ENCODE peak calls at places on chromosomes 7 and 10, in seven cellular contexts. Z is thoracic aorta, R is astrocyte of the spinal cord, A is GM10248, Y is WTC11, D is uterus, Q is activated B cell treated with CpG ODN at 0.5 μM for 24 hours. H is an unnamed sample.
A peak's percentile ranks its signal among the peaks of the same experiment; 100 is the strongest.

GRCh38 chr7:99000904-99001442 is 122.6 kb downstream of the TRRAP start:
- DNase-seq in Z (no peak), R (no peak), A (no peak), Y (no peak), D (no peak), Q (no peak), H (no peak)

GRCh38 chr7:13987395-13987794 is 2.1 kb downstream of the ETV1 start:
- DNase-seq in Z (no peak), R (peak; percentile 44), A (no peak), Y (no peak), D (no peak), Q (no peak), H (no peak)

GRCh38 chr10:24858244-24858907 is 94.0 kb downstream of the PRTFDC1 start:
- DNase-seq in Z (no peak), R (peak; percentile 55), A (no peak), Y (peak; percentile 12), D (no peak), Q (no peak), H (no peak)

GRCh38 chr7:30068117-30068516 is 39.9 kb downstream of the PLEKHA8 start:
- DNase-seq in Z (no peak), R (peak; percentile 68), A (no peak), Y (no peak), D (peak; percentile 15), Q (no peak), H (no peak)

GRCh38 chr7:16071246-16071857 is 350.0 kb downstream of the CRPPA start:
- DNase-seq in Z (no peak), R (peak; percentile 73), A (peak; percentile 14), Y (no peak), D (no peak), Q (no peak), H (no peak)

GRCh38 chr10:103504181-103504783 is 10.8 kb downstream of the NEURL1 start:
- DNase-seq in Z (no peak), R (peak; percentile 95), A (no peak), Y (no peak), D (peak; percentile 89), Q (no peak), H (no peak)

GRCh38 chr7:47104206-47104549 is 477.7 kb downstream of the TNS3 start:
- DNase-seq in Z (no peak), R (no peak), A (no peak), Y (no peak), D (no peak), Q (no peak), H (no peak)

GRCh38 chr7:144127714-144128334 is 4.8 kb downstream of the OR2A14 start:
- DNase-seq in Z (peak; percentile 36), R (peak; percentile 72), A (peak; percentile 81), Y (peak; percentile 97), D (peak; percentile 84), Q (peak; percentile 75), H (peak; percentile 29)

GRCh38 chr10:95644935-95645334 is 11.6 kb downstream of the ALDH18A1 start:
- DNase-seq in Z (no peak), R (no peak), A (no peak), Y (no peak), D (no peak), Q (no peak), H (no peak)

GRCh38 chr10:4399571-4399970 is 426.4 kb upstream of the AKR1E2 start:
- DNase-seq in Z (no peak), R (no peak), A (no peak), Y (no peak), D (no peak), Q (no peak), H (no peak)

GRCh38 chr10:68553138-68553537 is 7.0 kb upstream of the TET1 start:
- DNase-seq in Z (no peak), R (no peak), A (no peak), Y (no peak), D (no peak), Q (no peak), H (no peak)

GRCh38 chr7:88278881-88279280 is 27.8 kb downstream of the STEAP4 start:
- DNase-seq in Z (no peak), R (peak; percentile 13), A (no peak), Y (no peak), D (no peak), Q (no peak), H (no peak)

GRCh38 chr10:119138341-119139306 is 26.9 kb downstream of the SFXN4 start:
- DNase-seq in Z (no peak), R (no peak), A (no peak), Y (no peak), D (no peak), Q (no peak), H (no peak)

GRCh38 chr7:100471021-100471420 is 7.0 kb upstream of the SPACDR start:
- DNase-seq in Z (no peak), R (no peak), A (no peak), Y (no peak), D (no peak), Q (no peak), H (no peak)

GRCh38 chr10:136465-136762 is 1.2 kb downstream of the ZMYND11 start:
- DNase-seq in Z (no peak), R (no peak), A (no peak), Y (no peak), D (no peak), Q (no peak), H (no peak)

GRCh38 chr7:82067628-82068264 is 297.9 kb upstream of the HGF start:
- DNase-seq in Z (no peak), R (no peak), A (no peak), Y (no peak), D (no peak), Q (no peak), H (no peak)

GRCh38 chr10:73648252-73648651 is 7.0 kb upstream of the MYOZ1 start:
- DNase-seq in Z (no peak), R (no peak), A (no peak), Y (peak; percentile 42), D (no peak), Q (no peak), H (no peak)

GRCh38 chr10:25934673-25935139 is 677 bp downstream of the MYO3A start:
- DNase-seq in Z (no peak), R (no peak), A (peak; percentile 21), Y (peak; percentile 57), D (no peak), Q (peak; percentile 26), H (peak; percentile 17)

GRCh38 chr7:64308019-64308275 is 5.8 kb upstream of the ZNF736 start:
- DNase-seq in Z (no peak), R (no peak), A (no peak), Y (no peak), D (no peak), Q (no peak), H (no peak)

GRCh38 chr7:114502454-114503254 is 88.0 kb downstream of the FOXP2 start:
- DNase-seq in Z (no peak), R (peak; percentile 36), A (no peak), Y (no peak), D (no peak), Q (no peak), H (no peak)

GRCh38 chr10:51227897-51228713 is 153.8 kb downstream of the PRKG1 start:
- DNase-seq in Z (no peak), R (no peak), A (no peak), Y (no peak), D (no peak), Q (no peak), H (no peak)

GRCh38 chr7:152344253-152344652 is 91.5 kb downstream of the KMT2C start:
- DNase-seq in Z (no peak), R (no peak), A (no peak), Y (no peak), D (no peak), Q (no peak), H (no peak)

GRCh38 chr7:67813621-67814292 is 817.1 kb downstream of the TYW1 start:
- DNase-seq in Z (no peak), R (no peak), A (no peak), Y (peak; percentile 11), D (no peak), Q (no peak), H (no peak)

GRCh38 chr7:150379590-150380379 is 655 bp downstream of the ZNF775 start:
- DNase-seq in Z (no peak), R (no peak), A (no peak), Y (peak; percentile 28), D (no peak), Q (peak; percentile 32), H (no peak)

GRCh38 chr10:119770928-119771327 is 45.1 kb downstream of the INPP5F start:
- DNase-seq in Z (no peak), R (no peak), A (no peak), Y (no peak), D (no peak), Q (no peak), H (no peak)

GRCh38 chr10:52316005-52316404 is 1.9 kb downstream of the DKK1 start:
- DNase-seq in Z (no peak), R (no peak), A (no peak), Y (no peak), D (no peak), Q (no peak), H (no peak)

GRCh38 chr7:142134944-142135343 is 23.4 kb downstream of the MGAM2 start:
- DNase-seq in Z (no peak), R (no peak), A (no peak), Y (no peak), D (no peak), Q (no peak), H (no peak)

GRCh38 chr10:86520871-86521619 is 547 bp downstream of the WAPL start:
- DNase-seq in Z (no peak), R (peak; percentile 55), A (peak; percentile 63), Y (peak; percentile 47), D (peak; percentile 21), Q (no peak), H (no peak)

GRCh38 chr10:12500406-12501303 is 151.3 kb downstream of the CAMK1D start:
- DNase-seq in Z (no peak), R (peak; percentile 40), A (no peak), Y (no peak), D (no peak), Q (no peak), H (no peak)

DNA sequence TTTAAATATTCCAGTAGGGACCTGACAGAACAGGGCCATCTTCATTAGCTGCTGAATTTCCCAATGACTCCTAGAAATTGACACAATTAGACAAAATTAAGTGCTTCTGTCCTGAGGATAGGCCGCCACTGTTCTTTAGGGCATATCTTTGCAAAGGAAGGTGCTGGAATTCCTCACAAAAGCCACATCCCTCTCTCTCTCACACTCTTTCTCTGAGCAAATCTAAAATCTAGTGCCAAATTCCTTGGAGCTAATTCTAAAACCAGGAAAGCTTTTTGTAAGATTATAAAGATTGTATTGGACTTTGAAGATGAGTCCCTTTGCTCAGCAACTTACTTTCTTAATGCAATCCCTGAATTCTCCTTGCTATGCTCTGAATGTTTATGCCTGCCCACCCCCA is 288.9 kb downstream of the KCNMA1 start:
- DNase-seq in Z (no peak), R (no peak), A (no peak), Y (no peak), D (no peak), Q (no peak), H (no peak)
- TF ChIP-seq CTCF in Z (no peak), R (no peak), A (no peak), Y (no peak), D (no peak), Q (no peak), H (no peak)

GRCh38 chr7:92880212-92881090 is 44.1 kb upstream of the CDK6 start:
- DNase-seq in Z (no peak), R (no peak), A (peak; percentile 25), Y (peak; percentile 63), D (no peak), Q (no peak), H (no peak)
- TF ChIP-seq CTCF in Z (peak; percentile 29), R (peak; percentile 15), A (peak; percentile 46), Y (peak; percentile 62), D (no peak), Q (no peak), H (no peak)

GRCh38 chr10:127649642-127650041 is 87.3 kb upstream of the FOXI2 start:
- DNase-seq in Z (no peak), R (no peak), A (no peak), Y (peak; percentile 78), D (no peak), Q (no peak), H (no peak)
- TF ChIP-seq CTCF in Z (no peak), R (no peak), A (no peak), Y (peak; percentile 27), D (no peak), Q (no peak), H (peak; percentile 53)

GRCh38 chr7:17913250-17913649 is 27.0 kb downstream of the SNX13 start:
- DNase-seq in Z (no peak), R (no peak), A (no peak), Y (no peak), D (no peak), Q (no peak), H (no peak)
- TF ChIP-seq CTCF in Z (no peak), R (no peak), A (no peak), Y (no peak), D (no peak), Q (no peak), H (no peak)

H was measured in D721Med.